ENCODE peak calls at places on chromosomes 13 and 19, in eight cellular contexts. C, U, K, H, J, E, Z and S are unnamed samples.
A peak's percentile ranks its signal among the peaks of the same experiment; 100 is the strongest.

GRCh38 chr13:73602295-73602694 is 531.9 kb downstream of the KLF12 start:
- DNase-seq in K (peak; percentile 84), Z (no peak), U (no peak), E (no peak), H (no peak), J (no peak), C (peak; percentile 15), S (no peak)

GRCh38 chr19:1213391-1214286 is 8.1 kb downstream of the STK11 start:
- DNase-seq in Z (no peak), J (no peak), E (no peak), K (peak; percentile 79), U (peak; percentile 53), H (peak; percentile 46), C (peak; percentile 81), S (no peak)

GRCh38 chr19:15812059-15812722 is 3.3 kb downstream of the OR10H1 start:
- DNase-seq in C (no peak), U (peak; percentile 39), E (no peak), J (no peak), H (peak; percentile 19), Z (peak; percentile 57), K (peak; percentile 13), S (peak; percentile 26)

GRCh38 chr13:26855071-26855470 is 94.5 kb upstream of the GPR12 start:
- DNase-seq in J (no peak), K (no peak), H (no peak), E (no peak), Z (no peak), C (no peak), U (no peak), S (no peak)

GRCh38 chr13:37540228-37540627 is 58.3 kb downstream of the POSTN start:
- DNase-seq in E (no peak), K (peak; percentile 30), U (no peak), J (no peak), C (peak; percentile 9), H (no peak), Z (no peak), S (no peak)

GRCh38 chr13:111661052-111661451 is 340.6 kb downstream of the TEX29 start:
- DNase-seq in Z (no peak), C (no peak), H (no peak), U (no peak), J (no peak), K (no peak), E (no peak), S (no peak)

GRCh38 chr19:44577566-44577874 is 35.8 kb upstream of the IGSF23 start:
- DNase-seq in J (no peak), C (no peak), E (no peak), Z (no peak), H (no peak), K (no peak), U (no peak), S (no peak)

GRCh38 chr19:40223135-40223822 is 3.2 kb downstream of the CCNP start:
- DNase-seq in H (peak; percentile 28), K (no peak), C (no peak), Z (no peak), J (peak; percentile 94), U (peak; percentile 27), E (no peak), S (no peak)

GRCh38 chr13:74573654-74574053 is 439.4 kb upstream of the KLF12 start:
- DNase-seq in U (no peak), C (no peak), J (peak; percentile 0), E (no peak), K (no peak), Z (no peak), H (no peak), S (no peak)

GRCh38 chr19:51681286-51681956 is 11.7 kb upstream of the SPACA6 start:
- DNase-seq in E (no peak), C (peak; percentile 50), H (no peak), K (no peak), Z (peak; percentile 67), U (no peak), J (peak; percentile 71), S (no peak)

GRCh38 chr13:36879218-36879938 is 40.7 kb downstream of the SMAD9 start:
- DNase-seq in J (no peak), H (no peak), Z (no peak), U (no peak), C (no peak), K (no peak), E (no peak), S (no peak)

GRCh38 chr19:41746593-41747227 is 8.6 kb upstream of the CEACAM6 start:
- DNase-seq in K (peak; percentile 28), E (peak; percentile 47), H (peak; percentile 7), U (peak; percentile 37), Z (peak; percentile 75), C (peak; percentile 59), J (peak; percentile 93), S (peak; percentile 7)

GRCh38 chr13:21458457-21458815 is 667 bp downstream of the ZDHHC20 start:
- DNase-seq in K (peak; percentile 13), Z (peak; percentile 64), J (peak; percentile 67), H (peak; percentile 34), C (no peak), U (peak; percentile 26), E (peak; percentile 77), S (peak; percentile 51)

GRCh38 chr19:35317464-35318043 is 11.4 kb upstream of the CD22 start:
- DNase-seq in H (no peak), K (no peak), C (no peak), E (no peak), Z (peak; percentile 60), U (no peak), J (no peak), S (no peak)

GRCh38 chr19:11693505-11694499 is 44.9 kb downstream of the ZNF823 start:
- DNase-seq in E (no peak), K (peak; percentile 51), U (no peak), C (peak; percentile 52), H (no peak), Z (peak; percentile 86), J (peak; percentile 68), S (no peak)

GRCh38 chr19:45779231-45780145 is 2.8 kb downstream of the DMPK start:
- DNase-seq in H (peak; percentile 85), E (peak; percentile 96), K (no peak), Z (no peak), U (peak; percentile 75), J (peak; percentile 94), C (peak; percentile 51), S (peak; percentile 77)